ENCODE peak calls at places on chromosomes 3 and 15, in nine cellular contexts. V, E, X, L, T, Z, U, I and B are unnamed samples.

GRCh38 chr15:74377831-74378766 is 10.7 kb upstream of the CYP11A1 start:
- DNase-seq in E (no peak), X (no peak), I (no peak), U (no peak), L (no peak), T (no peak), V (no peak), Z (no peak), B (no peak)

GRCh38 chr3:126461450-126462070 is 14.1 kb downstream of the ZXDC start:
- DNase-seq in V (no peak), T (no peak), Z (no peak), L (no peak), I (no peak), X (no peak), E (no peak), U (no peak), B (no peak)

GRCh38 chr15:64865998-64866520 is 24.3 kb downstream of the PLEKHO2 start:
- DNase-seq in V (no peak), I (no peak), L (no peak), Z (peak; percentile 95), X (no peak), U (no peak), E (no peak), T (no peak), B (peak; percentile 95)

GRCh38 chr3:48011771-48012170 is 4.4 kb downstream of the MAP4 start:
- DNase-seq in L (no peak), X (no peak), T (no peak), E (no peak), U (no peak), Z (no peak), V (no peak), I (no peak), B (no peak)

GRCh38 chr3:13223574-13224237 is 150.5 kb upstream of the IQSEC1 start:
- DNase-seq in X (peak; percentile 34), I (no peak), Z (no peak), E (no peak), T (no peak), U (no peak), V (no peak), L (no peak), B (no peak)

GRCh38 chr3:43753743-43754142 is 63.0 kb downstream of the ABHD5 start:
- DNase-seq in U (no peak), I (no peak), L (no peak), X (no peak), V (no peak), Z (peak; percentile 93), E (peak; percentile 88), T (no peak), B (peak; percentile 33)

GRCh38 chr15:70299931-70300858 is 202.5 kb upstream of the TLE3 start:
- DNase-seq in U (no peak), Z (no peak), X (no peak), L (no peak), E (no peak), V (no peak), I (peak; percentile 69), T (no peak), B (no peak)

GRCh38 chr3:46127503-46127902 is 80.6 kb downstream of the CCR1 start:
- DNase-seq in U (no peak), I (no peak), L (no peak), T (no peak), E (peak; percentile 80), V (no peak), Z (peak; percentile 91), X (no peak), B (peak; percentile 76)

GRCh38 chr3:143358793-143359491 is 239.4 kb downstream of the CHST2 start:
- DNase-seq in X (no peak), L (no peak), I (no peak), V (no peak), T (no peak), Z (no peak), U (no peak), E (no peak), B (no peak)

GRCh38 chr3:159538507-159538906 is 450.1 kb upstream of the IL12A start:
- DNase-seq in U (no peak), X (no peak), I (no peak), L (no peak), Z (no peak), V (no peak), E (no peak), T (no peak), B (no peak)

GRCh38 chr3:127709320-127710060 is 36.7 kb downstream of the ABTB1 start:
- DNase-seq in X (no peak), V (no peak), T (no peak), U (no peak), I (no peak), L (no peak), Z (peak; percentile 23), E (no peak), B (no peak)

GRCh38 chr3:58603606-58604005 is 26.4 kb upstream of the FAM107A start:
- DNase-seq in U (no peak), T (no peak), I (no peak), L (no peak), Z (no peak), V (no peak), E (no peak), X (no peak), B (no peak)